ENCODE peak calls at places on chromosomes 4 and X, in four cellular contexts. One of them, this sample, is unnamed.
A peak's percentile ranks its signal among the peaks of the same experiment; 100 is the strongest.

GRCh38 chr4:108738307-108738706 is 24.5 kb downstream of the ETNPPL start:
- DNase-seq in CD8-positive, alpha-beta memory T cell: no peak
- DNase-seq in tibial artery: no peak
- DNase-seq in heart left ventricle: no peak
- DNase-seq in this sample: no peak

GRCh38 chrX:39677987-39678840 is 419.5 kb downstream of the BCOR start:
- DNase-seq in CD8-positive, alpha-beta memory T cell: no peak
- DNase-seq in tibial artery: no peak
- DNase-seq in heart left ventricle: no peak
- DNase-seq in this sample: no peak

GRCh38 chrX:7110821-7111276 is 36.7 kb upstream of the STS start:
- DNase-seq in CD8-positive, alpha-beta memory T cell: no peak
- DNase-seq in tibial artery: no peak
- DNase-seq in heart left ventricle: no peak
- DNase-seq in this sample: no peak

GRCh38 chr4:78749972-78750727 is 26.0 kb upstream of the BMP2K start:
- DNase-seq in CD8-positive, alpha-beta memory T cell: no peak
- DNase-seq in tibial artery: no peak
- DNase-seq in heart left ventricle: no peak
- DNase-seq in this sample: no peak

GRCh38 chrX:63747331-63747730 is 37.7 kb downstream of the ARHGEF9 start:
- DNase-seq in CD8-positive, alpha-beta memory T cell: no peak
- DNase-seq in tibial artery: no peak
- DNase-seq in heart left ventricle: no peak
- DNase-seq in this sample: no peak

GRCh38 chrX:86171366-86171765 is 23.1 kb downstream of the DACH2 start:
- DNase-seq in CD8-positive, alpha-beta memory T cell: no peak
- DNase-seq in tibial artery: no peak
- DNase-seq in heart left ventricle: no peak
- DNase-seq in this sample: no peak

GRCh38 chr4:71267244-71267643 is 71.6 kb upstream of the SLC4A4 start:
- DNase-seq in CD8-positive, alpha-beta memory T cell: no peak
- DNase-seq in tibial artery: no peak
- DNase-seq in heart left ventricle: no peak
- DNase-seq in this sample: no peak

GRCh38 chrX:23372220-23372902 is 37.7 kb downstream of the PTCHD1 start:
- DNase-seq in CD8-positive, alpha-beta memory T cell: no peak
- DNase-seq in tibial artery: no peak
- DNase-seq in heart left ventricle: no peak
- DNase-seq in this sample: no peak

GRCh38 chr4:128387600-128388351 is 100.2 kb upstream of the PGRMC2 start:
- DNase-seq in CD8-positive, alpha-beta memory T cell: no peak
- DNase-seq in tibial artery: no peak
- DNase-seq in heart left ventricle: no peak
- DNase-seq in this sample: no peak

GRCh38 chr4:3293410-3294391 is 880 bp downstream of the RGS12 start:
- DNase-seq in CD8-positive, alpha-beta memory T cell: peak; percentile 14
- DNase-seq in tibial artery: no peak
- DNase-seq in heart left ventricle: no peak
- DNase-seq in this sample: no peak

GRCh38 chrX:66635360-66635759 is 3.5 kb downstream of the EDA2R start:
- DNase-seq in CD8-positive, alpha-beta memory T cell: no peak
- DNase-seq in tibial artery: no peak
- DNase-seq in heart left ventricle: no peak
- DNase-seq in this sample: no peak

GRCh38 chr4:151922306-151922705 is 161.5 kb upstream of the GATB start:
- DNase-seq in CD8-positive, alpha-beta memory T cell: no peak
- DNase-seq in tibial artery: no peak
- DNase-seq in heart left ventricle: no peak
- DNase-seq in this sample: no peak

GRCh38 chrX:55490121-55490520 is 473 bp upstream of the USP51 start:
- DNase-seq in CD8-positive, alpha-beta memory T cell: no peak
- DNase-seq in tibial artery: no peak
- DNase-seq in heart left ventricle: no peak
- DNase-seq in this sample: no peak

GRCh38 chr4:154329268-154329858 is 162.2 kb downstream of the DCHS2 start:
- DNase-seq in CD8-positive, alpha-beta memory T cell: no peak
- DNase-seq in tibial artery: no peak
- DNase-seq in heart left ventricle: peak; percentile 47
- DNase-seq in this sample: no peak

GRCh38 chr4:15333692-15334633 is 93.9 kb upstream of the C1QTNF7 start:
- DNase-seq in CD8-positive, alpha-beta memory T cell: no peak
- DNase-seq in tibial artery: no peak
- DNase-seq in heart left ventricle: no peak
- DNase-seq in this sample: no peak

GRCh38 chrX:71958281-71958675 is 47.6 kb downstream of the NHSL2 start:
- DNase-seq in CD8-positive, alpha-beta memory T cell: no peak
- DNase-seq in tibial artery: no peak
- DNase-seq in heart left ventricle: no peak
- DNase-seq in this sample: no peak

GRCh38 chr4:7680106-7680505 is 245.4 kb upstream of the PSAPL1 start:
- DNase-seq in CD8-positive, alpha-beta memory T cell: no peak
- DNase-seq in tibial artery: no peak
- DNase-seq in heart left ventricle: peak; percentile 41
- DNase-seq in this sample: no peak

GRCh38 chrX:101287402-101287801 is 3.7 kb downstream of the TAF7L start:
- DNase-seq in CD8-positive, alpha-beta memory T cell: peak; percentile 1
- DNase-seq in tibial artery: no peak
- DNase-seq in heart left ventricle: no peak
- DNase-seq in this sample: no peak

GRCh38 chr4:40340034-40340433 is 4.9 kb downstream of the CHRNA9 start:
- DNase-seq in CD8-positive, alpha-beta memory T cell: no peak
- DNase-seq in tibial artery: no peak
- DNase-seq in heart left ventricle: no peak
- DNase-seq in this sample: no peak

GRCh38 chr4:17168571-17168970 is 270.1 kb upstream of the LDB2 start:
- DNase-seq in CD8-positive, alpha-beta memory T cell: no peak
- DNase-seq in tibial artery: no peak
- DNase-seq in heart left ventricle: no peak
- DNase-seq in this sample: no peak

GRCh38 chr4:168699224-168699878 is 202.5 kb downstream of the PALLD start:
- DNase-seq in CD8-positive, alpha-beta memory T cell: no peak
- DNase-seq in tibial artery: no peak
- DNase-seq in heart left ventricle: no peak
- DNase-seq in this sample: no peak

DNA sequence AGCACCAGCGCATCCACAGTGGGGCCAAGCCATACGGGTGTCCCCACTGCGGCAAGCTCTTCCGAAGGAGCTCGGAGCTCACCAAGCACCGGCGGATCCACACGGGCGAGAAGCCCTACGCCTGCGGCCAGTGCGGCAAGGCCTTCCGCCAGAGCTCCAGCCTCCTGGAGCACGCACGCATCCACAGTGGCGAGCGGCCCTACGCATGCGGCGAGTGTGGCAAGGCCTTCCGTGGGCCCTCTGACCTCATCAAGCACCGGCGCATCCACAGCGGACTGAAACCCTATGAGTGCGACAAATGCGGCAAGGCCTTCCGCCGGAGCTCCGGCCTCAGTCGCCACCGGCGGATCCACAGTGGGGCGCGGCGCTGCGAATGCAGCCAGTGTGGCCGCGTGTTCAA is 13.6 kb downstream of the ZNF275 start:
- DNase-seq in CD8-positive, alpha-beta memory T cell: no peak
- DNase-seq in tibial artery: no peak
- DNase-seq in heart left ventricle: no peak
- DNase-seq in this sample: no peak
- H3K4me3 ChIP-seq in CD8-positive, alpha-beta memory T cell: no peak overlapping the region
- H3K4me3 ChIP-seq in tibial artery: no peak overlapping the region
- H3K4me3 ChIP-seq in heart left ventricle: no peak overlapping the region
- H3K4me3 ChIP-seq in this sample: no peak overlapping the region

GRCh38 chrX:153960077-153960476 is 11.5 kb downstream of the HCFC1 start:
- DNase-seq in CD8-positive, alpha-beta memory T cell: no peak
- DNase-seq in tibial artery: no peak
- DNase-seq in heart left ventricle: no peak
- DNase-seq in this sample: no peak
- H3K4me3 ChIP-seq in CD8-positive, alpha-beta memory T cell: no peak overlapping the region
- H3K4me3 ChIP-seq in tibial artery: no peak overlapping the region
- H3K4me3 ChIP-seq in heart left ventricle: no peak overlapping the region
- H3K4me3 ChIP-seq in this sample: no peak overlapping the region

GRCh38 chr4:106355193-106355592 is 13.4 kb downstream of the GIMD1 start:
- DNase-seq in CD8-positive, alpha-beta memory T cell: no peak
- DNase-seq in tibial artery: no peak
- DNase-seq in heart left ventricle: peak; percentile 52
- DNase-seq in this sample: no peak
- H3K4me3 ChIP-seq in CD8-positive, alpha-beta memory T cell: no peak overlapping the region
- H3K4me3 ChIP-seq in tibial artery: peak overlapping the region; percentile 38
- H3K4me3 ChIP-seq in heart left ventricle: peak overlapping the region; percentile 18
- H3K4me3 ChIP-seq in this sample: no peak overlapping the region

GRCh38 chr4:86508436-86508835 is 85.7 kb upstream of the PTPN13 start:
- DNase-seq in CD8-positive, alpha-beta memory T cell: no peak
- DNase-seq in tibial artery: no peak
- DNase-seq in heart left ventricle: no peak
- DNase-seq in this sample: no peak
- H3K4me3 ChIP-seq in CD8-positive, alpha-beta memory T cell: no peak overlapping the region
- H3K4me3 ChIP-seq in tibial artery: no peak overlapping the region
- H3K4me3 ChIP-seq in heart left ventricle: no peak overlapping the region
- H3K4me3 ChIP-seq in this sample: no peak overlapping the region

DNA sequence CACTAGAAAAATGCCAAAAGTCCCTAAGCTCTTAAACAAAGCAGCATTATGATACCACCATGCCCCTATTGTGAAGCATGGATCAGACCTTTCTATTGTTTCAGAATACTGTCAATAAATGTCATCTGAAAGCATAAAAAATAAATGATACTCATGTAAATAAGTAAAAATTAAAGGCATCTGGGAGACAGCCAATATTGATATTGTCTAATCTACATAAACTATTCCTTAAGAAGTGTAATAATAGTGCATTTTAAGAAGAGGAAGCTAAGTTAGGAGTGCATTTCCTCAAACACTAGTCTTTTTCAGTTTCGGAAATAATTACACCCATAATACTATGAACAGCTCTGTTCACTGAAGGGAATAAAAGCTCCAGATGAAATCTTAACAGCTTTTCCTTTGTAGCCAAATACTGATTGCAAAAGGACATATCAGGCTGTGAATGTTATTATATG is 181.6 kb downstream of the SPOCK3 start:
- DNase-seq in CD8-positive, alpha-beta memory T cell: no peak
- DNase-seq in tibial artery: no peak
- DNase-seq in heart left ventricle: no peak
- DNase-seq in this sample: no peak
- H3K4me3 ChIP-seq in CD8-positive, alpha-beta memory T cell: no peak overlapping the region
- H3K4me3 ChIP-seq in tibial artery: no peak overlapping the region
- H3K4me3 ChIP-seq in heart left ventricle: no peak overlapping the region
- H3K4me3 ChIP-seq in this sample: no peak overlapping the region

GRCh38 chr4:85783900-85784299 is 308.9 kb downstream of the ARHGAP24 start:
- DNase-seq in CD8-positive, alpha-beta memory T cell: no peak
- DNase-seq in tibial artery: no peak
- DNase-seq in heart left ventricle: no peak
- DNase-seq in this sample: no peak

GRCh38 chr4:85780664-85781063 is 305.7 kb downstream of the ARHGAP24 start:
- DNase-seq in CD8-positive, alpha-beta memory T cell: no peak
- DNase-seq in tibial artery: no peak
- DNase-seq in heart left ventricle: no peak
- DNase-seq in this sample: no peak

GRCh38 chr4:85784348-85784747 is 309.4 kb downstream of the ARHGAP24 start:
- DNase-seq in CD8-positive, alpha-beta memory T cell: no peak
- DNase-seq in tibial artery: no peak
- DNase-seq in heart left ventricle: no peak
- DNase-seq in this sample: no peak

GRCh38 chr4:85784947-85785346 is 310.0 kb downstream of the ARHGAP24 start:
- DNase-seq in CD8-positive, alpha-beta memory T cell: no peak
- DNase-seq in tibial artery: no peak
- DNase-seq in heart left ventricle: no peak
- DNase-seq in this sample: no peak

DNA sequence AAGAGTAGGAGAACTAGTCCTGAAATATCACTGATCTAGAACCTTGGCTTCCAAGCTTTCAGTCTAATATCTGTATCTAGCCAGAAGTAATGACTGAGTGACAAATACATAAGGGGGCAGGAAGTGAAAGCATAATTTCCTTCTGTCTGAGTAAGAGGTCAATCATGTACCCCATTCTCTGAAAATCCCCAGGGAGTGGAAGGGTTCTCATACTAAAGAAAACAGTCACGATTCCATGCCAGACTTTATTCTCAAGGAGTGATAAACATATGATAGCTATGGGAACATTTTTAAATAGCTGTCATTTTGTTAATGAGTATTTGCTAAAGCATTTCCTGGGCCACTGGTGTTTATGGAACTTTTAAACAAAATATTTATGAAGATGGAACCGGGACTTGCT is 308.5 kb downstream of the ARHGAP24 start:
- DNase-seq in CD8-positive, alpha-beta memory T cell: no peak
- DNase-seq in tibial artery: no peak
- DNase-seq in heart left ventricle: no peak
- DNase-seq in this sample: no peak
- H3K4me3 ChIP-seq in CD8-positive, alpha-beta memory T cell: no peak overlapping the region
- H3K4me3 ChIP-seq in tibial artery: no peak overlapping the region
- H3K4me3 ChIP-seq in heart left ventricle: no peak overlapping the region
- H3K4me3 ChIP-seq in this sample: no peak overlapping the region

DNA sequence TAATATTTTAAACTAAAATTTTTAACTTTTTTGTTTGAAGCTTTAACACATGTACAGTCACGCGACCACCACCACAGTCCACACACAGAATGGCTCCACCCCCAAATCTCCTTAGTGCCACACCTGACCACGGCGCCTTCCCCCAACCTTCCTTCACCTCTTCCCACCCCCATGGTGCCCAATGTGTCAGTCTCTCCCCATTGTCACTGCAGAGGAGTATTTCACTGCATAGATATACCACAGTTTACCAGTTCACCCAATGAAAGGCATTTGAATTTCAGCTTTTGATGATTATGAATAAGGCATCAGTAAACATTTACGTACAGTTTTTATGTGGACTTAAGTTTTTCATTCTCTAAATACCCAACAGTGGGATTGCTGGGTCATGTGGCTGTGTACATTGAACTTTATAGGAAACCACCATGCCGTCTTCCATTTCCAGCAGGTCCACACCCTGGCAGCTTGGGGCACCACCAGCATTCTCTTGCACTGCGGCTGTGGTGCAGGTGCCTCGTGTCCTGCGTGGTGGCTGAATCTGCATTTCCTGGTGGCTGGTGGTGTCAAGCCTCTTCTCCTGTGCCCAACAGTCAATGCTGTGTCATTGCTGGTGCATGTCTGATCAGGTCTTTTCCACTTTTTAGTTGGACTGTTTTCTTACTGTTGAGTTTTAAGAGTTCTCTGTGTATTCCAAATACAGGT is 49.0 kb downstream of the CPLX1 start:
- DNase-seq in CD8-positive, alpha-beta memory T cell: no peak
- DNase-seq in tibial artery: no peak
- DNase-seq in heart left ventricle: peak; percentile 29
- DNase-seq in this sample: no peak
- H3K4me3 ChIP-seq in CD8-positive, alpha-beta memory T cell: no peak overlapping the region
- H3K4me3 ChIP-seq in tibial artery: no peak overlapping the region
- H3K4me3 ChIP-seq in heart left ventricle: no peak overlapping the region
- H3K4me3 ChIP-seq in this sample: no peak overlapping the region

GRCh38 chrX:9467181-9467580 is 2.3 kb downstream of the TBL1X start:
- DNase-seq in CD8-positive, alpha-beta memory T cell: no peak
- DNase-seq in tibial artery: no peak
- DNase-seq in heart left ventricle: no peak
- DNase-seq in this sample: no peak
- H3K4me3 ChIP-seq in CD8-positive, alpha-beta memory T cell: peak overlapping the region; percentile 55
- H3K4me3 ChIP-seq in tibial artery: peak overlapping the region; percentile 77
- H3K4me3 ChIP-seq in heart left ventricle: no peak overlapping the region
- H3K4me3 ChIP-seq in this sample: no peak overlapping the region

GRCh38 chr4:67750691-67751090 is 3.5 kb downstream of the GNRHR start:
- DNase-seq in CD8-positive, alpha-beta memory T cell: no peak
- DNase-seq in tibial artery: no peak
- DNase-seq in heart left ventricle: no peak
- DNase-seq in this sample: no peak
- H3K4me3 ChIP-seq in CD8-positive, alpha-beta memory T cell: no peak overlapping the region
- H3K4me3 ChIP-seq in tibial artery: no peak overlapping the region
- H3K4me3 ChIP-seq in heart left ventricle: no peak overlapping the region
- H3K4me3 ChIP-seq in this sample: no peak overlapping the region